ENCODE peak calls at places on chromosomes 7 and 10, in six cellular contexts. One of them, this sample, is unnamed.

GRCh38 chr10:12960431-12960898 is 41.0 kb downstream of the CCDC3 start:
- DNase-seq in activated CD4-positive, alpha-beta memory T cell treated with anti-CD3 and anti-CD28 coated beads, Interleukin-2, amount 10 ng/mL, durations not matched to agents 7 days and 5 days: no peak
- DNase-seq in KBM-7: no peak
- DNase-seq in tibial artery: peak; percentile 89
- DNase-seq in Right ventricle myocardium superior: no peak
- DNase-seq in effector memory CD8-positive, alpha-beta T cell: no peak
- DNase-seq in this sample: no peak

GRCh38 chr10:8034666-8035640 is 19.5 kb upstream of the GATA3 start:
- DNase-seq in activated CD4-positive, alpha-beta memory T cell treated with anti-CD3 and anti-CD28 coated beads, Interleukin-2, amount 10 ng/mL, durations not matched to agents 7 days and 5 days: peak; percentile 20
- DNase-seq in KBM-7: no peak
- DNase-seq in tibial artery: no peak
- DNase-seq in Right ventricle myocardium superior: no peak
- DNase-seq in effector memory CD8-positive, alpha-beta T cell: no peak
- DNase-seq in this sample: no peak

GRCh38 chr10:130761032-130761575 is 550.4 kb downstream of the TCERG1L start:
- DNase-seq in activated CD4-positive, alpha-beta memory T cell treated with anti-CD3 and anti-CD28 coated beads, Interleukin-2, amount 10 ng/mL, durations not matched to agents 7 days and 5 days: no peak
- DNase-seq in KBM-7: no peak
- DNase-seq in tibial artery: peak; percentile 53
- DNase-seq in Right ventricle myocardium superior: no peak
- DNase-seq in effector memory CD8-positive, alpha-beta T cell: no peak
- DNase-seq in this sample: no peak

GRCh38 chr10:16779375-16779774 is 37.8 kb downstream of the RSU1 start:
- DNase-seq in activated CD4-positive, alpha-beta memory T cell treated with anti-CD3 and anti-CD28 coated beads, Interleukin-2, amount 10 ng/mL, durations not matched to agents 7 days and 5 days: no peak
- DNase-seq in KBM-7: no peak
- DNase-seq in tibial artery: no peak
- DNase-seq in Right ventricle myocardium superior: no peak
- DNase-seq in effector memory CD8-positive, alpha-beta T cell: no peak
- DNase-seq in this sample: peak; percentile 37

GRCh38 chr7:131619336-131620305 is 63.2 kb upstream of the PODXL start:
- DNase-seq in activated CD4-positive, alpha-beta memory T cell treated with anti-CD3 and anti-CD28 coated beads, Interleukin-2, amount 10 ng/mL, durations not matched to agents 7 days and 5 days: no peak
- DNase-seq in KBM-7: peak; percentile 59
- DNase-seq in tibial artery: no peak
- DNase-seq in Right ventricle myocardium superior: no peak
- DNase-seq in effector memory CD8-positive, alpha-beta T cell: no peak
- DNase-seq in this sample: peak; percentile 75

GRCh38 chr10:1160561-1160961 is 104.4 kb downstream of the WDR37 start:
- DNase-seq in activated CD4-positive, alpha-beta memory T cell treated with anti-CD3 and anti-CD28 coated beads, Interleukin-2, amount 10 ng/mL, durations not matched to agents 7 days and 5 days: no peak
- DNase-seq in KBM-7: no peak
- DNase-seq in tibial artery: peak; percentile 25
- DNase-seq in Right ventricle myocardium superior: no peak
- DNase-seq in effector memory CD8-positive, alpha-beta T cell: no peak
- DNase-seq in this sample: no peak

GRCh38 chr7:75983471-75984129 is 10.8 kb downstream of the TMEM120A start:
- DNase-seq in activated CD4-positive, alpha-beta memory T cell treated with anti-CD3 and anti-CD28 coated beads, Interleukin-2, amount 10 ng/mL, durations not matched to agents 7 days and 5 days: no peak
- DNase-seq in KBM-7: no peak
- DNase-seq in tibial artery: peak; percentile 68
- DNase-seq in Right ventricle myocardium superior: peak; percentile 43
- DNase-seq in effector memory CD8-positive, alpha-beta T cell: no peak
- DNase-seq in this sample: no peak

GRCh38 chr7:31648288-31648687 is 38.7 kb upstream of the PPP1R17 start:
- DNase-seq in activated CD4-positive, alpha-beta memory T cell treated with anti-CD3 and anti-CD28 coated beads, Interleukin-2, amount 10 ng/mL, durations not matched to agents 7 days and 5 days: no peak
- DNase-seq in KBM-7: no peak
- DNase-seq in tibial artery: no peak
- DNase-seq in Right ventricle myocardium superior: no peak
- DNase-seq in effector memory CD8-positive, alpha-beta T cell: no peak
- DNase-seq in this sample: no peak

GRCh38 chr10:20004087-20004523 is 187.9 kb downstream of the PLXDC2 start:
- DNase-seq in activated CD4-positive, alpha-beta memory T cell treated with anti-CD3 and anti-CD28 coated beads, Interleukin-2, amount 10 ng/mL, durations not matched to agents 7 days and 5 days: no peak
- DNase-seq in KBM-7: no peak
- DNase-seq in tibial artery: peak; percentile 71
- DNase-seq in Right ventricle myocardium superior: peak; percentile 78
- DNase-seq in effector memory CD8-positive, alpha-beta T cell: no peak
- DNase-seq in this sample: no peak

GRCh38 chr7:121485457-121486243 is 89.5 kb upstream of the FAM3C start:
- DNase-seq in activated CD4-positive, alpha-beta memory T cell treated with anti-CD3 and anti-CD28 coated beads, Interleukin-2, amount 10 ng/mL, durations not matched to agents 7 days and 5 days: no peak
- DNase-seq in KBM-7: no peak
- DNase-seq in tibial artery: no peak
- DNase-seq in Right ventricle myocardium superior: peak; percentile 43
- DNase-seq in effector memory CD8-positive, alpha-beta T cell: no peak
- DNase-seq in this sample: no peak

GRCh38 chr7:122588621-122589020 is 110.3 kb downstream of the RNF133 start:
- DNase-seq in activated CD4-positive, alpha-beta memory T cell treated with anti-CD3 and anti-CD28 coated beads, Interleukin-2, amount 10 ng/mL, durations not matched to agents 7 days and 5 days: no peak
- DNase-seq in KBM-7: no peak
- DNase-seq in tibial artery: no peak
- DNase-seq in Right ventricle myocardium superior: no peak
- DNase-seq in effector memory CD8-positive, alpha-beta T cell: no peak
- DNase-seq in this sample: peak; percentile 76

GRCh38 chr10:63005246-63005645 is 127.9 kb upstream of the NRBF2 start:
- DNase-seq in activated CD4-positive, alpha-beta memory T cell treated with anti-CD3 and anti-CD28 coated beads, Interleukin-2, amount 10 ng/mL, durations not matched to agents 7 days and 5 days: no peak
- DNase-seq in KBM-7: no peak
- DNase-seq in tibial artery: no peak
- DNase-seq in Right ventricle myocardium superior: no peak
- DNase-seq in effector memory CD8-positive, alpha-beta T cell: no peak
- DNase-seq in this sample: peak; percentile 72

GRCh38 chr7:155701972-155702544 is 57.6 kb downstream of the RBM33 start:
- DNase-seq in activated CD4-positive, alpha-beta memory T cell treated with anti-CD3 and anti-CD28 coated beads, Interleukin-2, amount 10 ng/mL, durations not matched to agents 7 days and 5 days: no peak
- DNase-seq in KBM-7: peak; percentile 16
- DNase-seq in tibial artery: no peak
- DNase-seq in Right ventricle myocardium superior: no peak
- DNase-seq in effector memory CD8-positive, alpha-beta T cell: no peak
- DNase-seq in this sample: no peak

GRCh38 chr10:118264252-118264651 is 77.9 kb downstream of the FAM204A start:
- DNase-seq in activated CD4-positive, alpha-beta memory T cell treated with anti-CD3 and anti-CD28 coated beads, Interleukin-2, amount 10 ng/mL, durations not matched to agents 7 days and 5 days: no peak
- DNase-seq in KBM-7: no peak
- DNase-seq in tibial artery: no peak
- DNase-seq in Right ventricle myocardium superior: no peak
- DNase-seq in effector memory CD8-positive, alpha-beta T cell: no peak
- DNase-seq in this sample: no peak

This sample was measured in bronchial epithelial cell.